ENCODE peak calls at places on chromosomes 7 and 10, in seven cellular contexts. R is mesendoderm, K is fibroblast of pulmonary artery, T is GM12865, A is GM23248, N is lower lobe of right lung, X is A549. F is an unnamed sample.

GRCh38 chr10:102342958-102343357 is 52.5 kb upstream of the NFKB2 start:
- DNase-seq in R (peak), T (no peak), N (no peak), A (peak), K (peak), X (no peak), F (peak)

GRCh38 chr7:101631224-101631714 is 2.2 kb upstream of the MYL10 start:
- DNase-seq in K (no peak), N (no peak), X (no peak), T (no peak), A (no peak), R (peak), F (no peak)

GRCh38 chr7:18866359-18867036 is 250.9 kb downstream of the TWIST1 start:
- DNase-seq in X (peak), T (peak), R (no peak), A (peak), K (peak), N (no peak), F (peak)

GRCh38 chr10:10552948-10553347 is 464.7 kb upstream of the CELF2 start:
- DNase-seq in K (no peak), X (no peak), N (no peak), R (no peak), T (peak), A (no peak), F (no peak)

GRCh38 chr10:29926649-29927048 is 132.7 kb downstream of the JCAD start:
- DNase-seq in T (no peak), R (peak), K (peak), A (peak), N (no peak), X (no peak), F (peak)

GRCh38 chr10:23871211-23871610 is 337.7 kb upstream of the KIAA1217 start:
- DNase-seq in N (no peak), T (peak), X (no peak), K (no peak), A (no peak), R (peak), F (no peak)

GRCh38 chr7:146002431-146003078 is 114.0 kb upstream of the CNTNAP2 start:
- DNase-seq in T (peak), X (no peak), N (no peak), A (no peak), K (peak), R (peak), F (no peak)

GRCh38 chr7:50121269-50121668 is 28.2 kb upstream of the ZPBP start:
- DNase-seq in K (no peak), T (peak), X (no peak), R (no peak), N (no peak), A (no peak), F (no peak)

GRCh38 chr7:24959735-24960485 is 20.1 kb downstream of the OSBPL3 start:
- DNase-seq in X (no peak), T (no peak), K (no peak), A (no peak), R (no peak), N (no peak), F (no peak)

GRCh38 chr7:50544992-50545391 is 20.2 kb downstream of the DDC start:
- DNase-seq in X (no peak), K (no peak), N (no peak), A (no peak), R (no peak), T (no peak), F (no peak)

GRCh38 chr7:157507987-157508386 is 171.2 kb downstream of the DNAJB6 start:
- DNase-seq in T (no peak), K (no peak), N (no peak), A (no peak), R (no peak), X (no peak), F (no peak)

GRCh38 chr7:158042156-158042880 is 545.3 kb downstream of the PTPRN2 start:
- DNase-seq in K (no peak), X (no peak), R (no peak), A (no peak), T (no peak), N (no peak), F (no peak)

GRCh38 chr10:28839600-28840007 is 162.3 kb downstream of the BAMBI start:
- DNase-seq in K (peak), T (no peak), R (peak), A (no peak), N (no peak), X (no peak), F (peak)

GRCh38 chr7:30923009-30923773 is 11.5 kb downstream of the AQP1 start:
- DNase-seq in N (peak), K (no peak), X (no peak), T (no peak), R (no peak), A (no peak), F (no peak)

GRCh38 chr7:16345979-16346958 is 75.1 kb downstream of the CRPPA start:
- DNase-seq in N (no peak), R (peak), K (peak), A (peak), X (no peak), T (no peak), F (peak)

GRCh38 chr10:117533507-117534281 is 8.9 kb upstream of the EMX2 start:
- DNase-seq in R (peak), K (no peak), T (no peak), A (peak), N (no peak), X (no peak), F (no peak)

GRCh38 chr10:106189254-106189653 is 975.3 kb downstream of the SORCS1 start:
- DNase-seq in R (peak), A (peak), X (no peak), T (peak), K (peak), N (no peak), F (peak)

GRCh38 chr10:78164687-78165086 is 131.0 kb downstream of the RPS24 start:
- DNase-seq in X (no peak), N (no peak), R (no peak), T (no peak), K (no peak), A (no peak), F (no peak)

GRCh38 chr7:131284702-131285419 is 42.8 kb upstream of the MKLN1 start:
- DNase-seq in A (peak), N (peak), X (no peak), R (no peak), T (no peak), K (no peak), F (peak)

GRCh38 chr10:127881262-127881661 is 11.5 kb downstream of the CLRN3 start:
- DNase-seq in K (no peak), A (no peak), X (no peak), R (no peak), N (no peak), T (no peak), F (no peak)
- H3K4me3 ChIP-seq in K (no peak), A (no peak), X (no peak), R (no peak), N (no peak), T (no peak), F (no peak)

GRCh38 chr7:29311314-29311713 is 116.7 kb downstream of the CHN2 start:
- DNase-seq in R (no peak), T (no peak), N (no peak), A (no peak), K (no peak), X (no peak), F (no peak)
- H3K4me3 ChIP-seq in R (no peak), T (no peak), N (no peak), A (no peak), K (no peak), X (no peak), F (no peak)

DNA sequence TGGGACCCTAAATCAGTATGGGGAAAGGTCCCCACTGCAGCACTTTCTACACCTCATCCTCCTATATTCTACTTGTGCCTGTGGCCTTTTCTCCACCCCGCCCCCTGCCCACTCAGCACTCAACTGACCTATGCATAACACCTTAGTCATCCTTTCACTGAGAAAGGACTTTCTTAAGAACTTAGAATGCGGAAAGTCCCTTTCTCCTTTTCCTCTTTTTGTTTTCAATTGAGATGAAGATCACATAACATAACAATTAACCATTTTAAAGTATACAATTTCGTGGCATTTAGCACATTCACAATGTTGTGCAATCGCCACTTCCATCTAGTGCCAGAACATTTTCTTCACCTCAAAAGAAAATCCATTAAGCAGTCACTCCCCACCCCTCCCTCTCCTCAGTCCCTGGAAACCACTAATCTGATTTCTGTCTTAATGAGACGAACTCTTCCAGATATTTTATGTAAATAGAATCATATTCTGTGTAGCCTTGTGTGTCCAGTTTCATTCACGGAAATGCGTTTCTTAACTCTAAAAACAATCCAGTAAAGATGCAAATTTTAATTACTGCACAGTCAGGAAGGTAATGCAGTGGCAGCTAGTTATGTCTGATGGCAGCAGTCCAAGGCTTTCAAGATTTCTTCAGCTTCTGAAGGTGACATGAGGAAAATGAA is 41.7 kb downstream of the FAS start:
- DNase-seq in X (peak), A (peak), N (peak), R (peak), K (peak), T (peak), F (peak)
- H3K4me3 ChIP-seq in X (no peak), A (peak), N (no peak), R (no peak), K (no peak), T (no peak), F (no peak)

GRCh38 chr7:112715525-112715924 is 74.7 kb downstream of the TMEM168 start:
- DNase-seq in T (no peak), A (no peak), X (no peak), K (no peak), N (no peak), R (no peak), F (no peak)
- H3K4me3 ChIP-seq in T (no peak), A (no peak), X (no peak), K (no peak), N (no peak), R (no peak), F (no peak)

DNA sequence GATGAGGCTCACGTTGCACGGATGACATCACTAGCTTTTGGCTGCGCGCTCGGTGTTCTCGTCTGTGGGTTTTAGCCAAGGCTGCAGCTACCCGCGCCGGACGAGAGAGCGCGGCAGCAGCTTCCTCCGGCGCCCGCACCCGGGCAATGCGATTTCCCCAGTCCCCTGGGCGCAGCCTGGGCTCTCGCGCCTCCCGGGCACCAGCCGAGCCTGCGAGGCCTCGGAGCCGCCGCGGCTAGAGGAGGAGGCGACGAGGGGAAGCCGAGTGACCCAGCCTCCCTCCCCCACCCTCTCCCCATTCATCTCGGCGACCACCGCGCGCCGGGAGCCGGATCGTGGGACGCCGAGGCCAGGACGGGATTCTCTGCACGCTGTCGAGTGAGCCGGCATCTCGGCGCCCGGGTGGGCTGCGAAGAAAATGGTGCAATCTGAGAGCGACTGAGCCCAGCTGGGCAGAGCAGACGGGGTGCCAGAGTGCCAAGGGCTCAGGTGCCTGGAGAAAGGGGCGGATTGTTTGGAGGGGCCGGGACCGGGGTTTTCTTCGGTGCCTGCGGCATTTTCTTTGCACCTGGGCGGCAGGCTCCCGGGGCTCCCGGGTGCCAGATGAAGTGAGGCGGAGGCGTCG is 1.2 kb upstream of the TMEM178B start:
- DNase-seq in N (no peak), A (peak), K (peak), R (peak), T (peak), X (peak), F (peak)
- H3K4me3 ChIP-seq in N (peak), A (peak), K (peak), R (no peak), T (peak), X (peak), F (peak)

DNA sequence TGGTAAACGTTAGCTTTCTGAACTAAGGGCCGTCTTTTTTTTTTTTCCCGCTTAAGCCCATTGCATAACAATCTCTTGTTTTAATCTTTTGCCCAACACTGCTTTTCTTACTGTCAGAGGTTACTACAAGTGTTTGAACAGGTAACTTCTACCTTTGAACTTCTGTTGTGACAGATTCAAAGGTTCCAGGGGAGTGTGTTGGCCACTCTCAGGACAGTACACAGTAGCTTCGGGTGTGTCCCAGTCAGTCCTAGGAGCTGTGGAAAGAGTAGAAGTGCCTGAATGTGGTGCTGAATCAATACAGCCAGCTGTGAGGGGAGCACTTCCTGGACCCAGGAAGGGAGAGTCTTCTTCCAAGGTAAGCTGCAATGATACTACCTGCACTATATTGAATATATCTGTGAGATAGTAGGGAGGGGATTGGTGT is at the start of gene ACSL5:
- DNase-seq in X (no peak), R (no peak), A (no peak), N (no peak), T (no peak), K (no peak), F (no peak)
- H3K4me3 ChIP-seq in X (no peak), R (no peak), A (no peak), N (peak), T (peak), K (no peak), F (no peak)

DNA sequence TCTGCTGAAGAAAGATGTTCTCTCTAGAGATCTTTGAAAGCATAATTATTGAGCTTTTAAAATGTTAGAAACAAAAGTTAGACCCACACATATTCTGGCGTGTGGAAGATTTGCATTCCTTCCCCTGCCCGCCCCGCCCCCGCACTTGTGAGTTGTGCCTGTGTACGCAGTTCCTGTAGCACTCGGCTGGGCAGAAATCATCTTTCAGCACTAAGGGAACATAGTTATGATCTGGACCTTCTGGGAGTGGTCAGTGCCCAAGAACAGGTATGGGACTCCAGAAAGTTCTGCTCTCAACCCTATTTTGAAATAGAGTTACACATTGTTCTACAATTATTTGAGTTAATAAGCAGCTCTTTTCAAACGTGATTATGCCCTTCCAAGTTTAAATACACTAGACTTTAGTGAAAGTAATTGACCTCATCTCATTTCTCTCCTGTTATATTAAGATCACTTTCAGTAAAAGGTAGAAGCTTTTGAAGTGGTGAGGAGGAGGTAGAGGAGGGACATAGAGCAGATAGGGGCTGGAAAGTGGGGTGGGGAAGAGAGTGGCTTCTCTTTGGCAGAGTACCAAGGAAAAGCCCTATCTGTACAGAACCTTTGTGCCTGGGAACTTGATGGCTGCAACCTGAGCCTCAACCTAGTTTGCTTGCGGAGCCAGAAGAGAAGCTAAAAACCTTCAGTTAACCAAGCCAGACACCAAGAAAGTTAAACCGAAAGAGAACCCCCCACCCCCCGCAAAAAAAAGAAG is 5.7 kb downstream of the BLVRA start:
- DNase-seq in N (peak), X (no peak), R (no peak), K (peak), T (peak), A (no peak), F (no peak)
- H3K4me3 ChIP-seq in N (peak), X (peak), R (no peak), K (no peak), T (peak), A (no peak), F (no peak)